ENCODE peak calls at places on chromosome 14, in seven cellular contexts. One of them, this sample, is unnamed.

GRCh38 chr14:68663385-68664076 is 129.3 kb downstream of the ZFP36L1 start:
- DNase-seq in stomach: no peak
- DNase-seq in astrocyte of the hippocampus: peak
- DNase-seq in activated naive CD8-positive, alpha-beta T cell treated with anti-CD3 and anti-CD28 coated beads for 36 hours: peak
- DNase-seq in right lobe of liver: no peak
- DNase-seq in NCI-H510A: no peak
- DNase-seq in endothelial cell: no peak
- DNase-seq in this sample: no peak

GRCh38 chr14:105197274-105197673 is 16.2 kb upstream of the NUDT14 start:
- DNase-seq in NCI-H510A: no peak
- DNase-seq in astrocyte of the hippocampus: no peak
- DNase-seq in stomach: no peak
- DNase-seq in activated naive CD8-positive, alpha-beta T cell treated with anti-CD3 and anti-CD28 coated beads for 36 hours: no peak
- DNase-seq in right lobe of liver: no peak
- DNase-seq in endothelial cell: no peak
- DNase-seq in this sample: no peak

GRCh38 chr14:100779691-100780080 is 46.2 kb upstream of the MEG3 start:
- DNase-seq in endothelial cell: no peak
- DNase-seq in activated naive CD8-positive, alpha-beta T cell treated with anti-CD3 and anti-CD28 coated beads for 36 hours: no peak
- DNase-seq in NCI-H510A: no peak
- DNase-seq in stomach: peak
- DNase-seq in astrocyte of the hippocampus: no peak
- DNase-seq in right lobe of liver: no peak
- DNase-seq in this sample: no peak

GRCh38 chr14:102500190-102500661 is 9.3 kb downstream of the ANKRD9 start:
- DNase-seq in astrocyte of the hippocampus: peak
- DNase-seq in NCI-H510A: no peak
- DNase-seq in stomach: no peak
- DNase-seq in right lobe of liver: no peak
- DNase-seq in endothelial cell: no peak
- DNase-seq in activated naive CD8-positive, alpha-beta T cell treated with anti-CD3 and anti-CD28 coated beads for 36 hours: no peak
- DNase-seq in this sample: no peak

GRCh38 chr14:69692542-69693053 is 74.3 kb upstream of the SRSF5 start:
- DNase-seq in activated naive CD8-positive, alpha-beta T cell treated with anti-CD3 and anti-CD28 coated beads for 36 hours: no peak
- DNase-seq in right lobe of liver: no peak
- DNase-seq in stomach: no peak
- DNase-seq in astrocyte of the hippocampus: no peak
- DNase-seq in endothelial cell: no peak
- DNase-seq in NCI-H510A: no peak
- DNase-seq in this sample: no peak

GRCh38 chr14:73339846-73340565 is 102.7 kb downstream of the PAPLN start:
- DNase-seq in astrocyte of the hippocampus: no peak
- DNase-seq in right lobe of liver: no peak
- DNase-seq in endothelial cell: no peak
- DNase-seq in NCI-H510A: no peak
- DNase-seq in stomach: no peak
- DNase-seq in activated naive CD8-positive, alpha-beta T cell treated with anti-CD3 and anti-CD28 coated beads for 36 hours: no peak
- DNase-seq in this sample: no peak

GRCh38 chr14:75631453-75631831 is 29.2 kb downstream of the ERG28 start:
- DNase-seq in NCI-H510A: no peak
- DNase-seq in astrocyte of the hippocampus: peak
- DNase-seq in stomach: no peak
- DNase-seq in endothelial cell: no peak
- DNase-seq in activated naive CD8-positive, alpha-beta T cell treated with anti-CD3 and anti-CD28 coated beads for 36 hours: no peak
- DNase-seq in right lobe of liver: no peak
- DNase-seq in this sample: no peak

GRCh38 chr14:64649383-64649998 is 54.7 kb upstream of the PLEKHG3 start:
- DNase-seq in NCI-H510A: no peak
- DNase-seq in endothelial cell: no peak
- DNase-seq in activated naive CD8-positive, alpha-beta T cell treated with anti-CD3 and anti-CD28 coated beads for 36 hours: no peak
- DNase-seq in astrocyte of the hippocampus: no peak
- DNase-seq in right lobe of liver: peak
- DNase-seq in stomach: no peak
- DNase-seq in this sample: no peak

GRCh38 chr14:105087963-105088811 is 23.0 kb upstream of the GPR132 start:
- DNase-seq in NCI-H510A: no peak
- DNase-seq in activated naive CD8-positive, alpha-beta T cell treated with anti-CD3 and anti-CD28 coated beads for 36 hours: no peak
- DNase-seq in endothelial cell: peak
- DNase-seq in astrocyte of the hippocampus: peak
- DNase-seq in right lobe of liver: peak
- DNase-seq in stomach: peak
- DNase-seq in this sample: no peak

GRCh38 chr14:92607702-92608429 is 94.3 kb downstream of the RIN3 start:
- DNase-seq in NCI-H510A: no peak
- DNase-seq in endothelial cell: no peak
- DNase-seq in stomach: no peak
- DNase-seq in right lobe of liver: no peak
- DNase-seq in activated naive CD8-positive, alpha-beta T cell treated with anti-CD3 and anti-CD28 coated beads for 36 hours: no peak
- DNase-seq in astrocyte of the hippocampus: no peak
- DNase-seq in this sample: no peak

GRCh38 chr14:68673464-68673863 is 119.4 kb downstream of the ZFP36L1 start:
- DNase-seq in astrocyte of the hippocampus: no peak
- DNase-seq in right lobe of liver: no peak
- DNase-seq in NCI-H510A: no peak
- DNase-seq in endothelial cell: no peak
- DNase-seq in stomach: no peak
- DNase-seq in activated naive CD8-positive, alpha-beta T cell treated with anti-CD3 and anti-CD28 coated beads for 36 hours: no peak
- DNase-seq in this sample: no peak